ENCODE peak calls at places on chromosomes 16 and 17, in six cellular contexts. H is cardiac muscle cell, Q is IMR-90, C is K562, O is fibroblast of the aortic adventitia, L is AG09309. S is an unnamed sample.

GRCh38 chr16:12944300-12944699 is 42.9 kb downstream of the SHISA9 start:
- DNase-seq in H (no peak), Q (no peak), C (no peak), O (no peak), L (no peak), S (no peak)

GRCh38 chr16:27759947-27760844 is 210.3 kb downstream of the KATNIP start:
- DNase-seq in H (no peak), Q (no peak), C (peak; percentile 27), O (no peak), L (no peak), S (no peak)

GRCh38 chr16:3235856-3236669 is 1.1 kb upstream of the ZNF200 start:
- DNase-seq in H (peak; percentile 3), Q (no peak), C (peak; percentile 69), O (no peak), L (no peak), S (peak; percentile 31)

GRCh38 chr17:33112763-33113162 is 121.1 kb downstream of the SPACA3 start:
- DNase-seq in H (no peak), Q (peak; percentile 18), C (no peak), O (peak; percentile 46), L (no peak), S (no peak)

GRCh38 chr17:18324140-18325049 is 9.3 kb downstream of the SMCR8 start:
- DNase-seq in H (no peak), Q (no peak), C (no peak), O (no peak), L (no peak), S (no peak)

GRCh38 chr17:45334701-45335677 is 18.2 kb upstream of the MAP3K14 start:
- DNase-seq in H (no peak), Q (no peak), C (no peak), O (no peak), L (no peak), S (no peak)

GRCh38 chr16:31695667-31696066 is 168.0 kb downstream of the AHSP start:
- DNase-seq in H (no peak), Q (no peak), C (no peak), O (no peak), L (no peak), S (peak; percentile 76)

GRCh38 chr17:14318109-14318905 is 17.4 kb downstream of the HS3ST3B1 start:
- DNase-seq in H (no peak), Q (no peak), C (no peak), O (no peak), L (no peak), S (no peak)

GRCh38 chr17:3911271-3912053 is 4.8 kb downstream of the P2RX1 start:
- DNase-seq in H (no peak), Q (no peak), C (no peak), O (no peak), L (no peak), S (peak; percentile 25)

GRCh38 chr17:5396612-5397011 is 22.9 kb downstream of the NUP88 start:
- DNase-seq in H (no peak), Q (no peak), C (no peak), O (no peak), L (no peak), S (no peak)

GRCh38 chr16:70715113-70715711 is 29.4 kb upstream of the MTSS2 start:
- DNase-seq in H (no peak), Q (peak; percentile 98), C (peak; percentile 24), O (peak; percentile 70), L (peak; percentile 99), S (no peak)

GRCh38 chr16:85584989-85585388 is 28.1 kb upstream of the GSE1 start:
- DNase-seq in H (no peak), Q (no peak), C (no peak), O (no peak), L (no peak), S (no peak)

GRCh38 chr17:42365136-42365535 is 23.1 kb downstream of the STAT3 start:
- DNase-seq in H (no peak), Q (peak; percentile 87), C (peak; percentile 28), O (peak; percentile 81), L (peak; percentile 74), S (no peak)

GRCh38 chr17:44807817-44808155 is 22.3 kb downstream of the GJC1 start:
- DNase-seq in H (no peak), Q (no peak), C (no peak), O (no peak), L (no peak), S (no peak)

GRCh38 chr17:42248351-42249179 is 27.6 kb downstream of the STAT5B start:
- DNase-seq in H (peak; percentile 42), Q (peak; percentile 93), C (no peak), O (peak; percentile 98), L (peak; percentile 67), S (peak; percentile 87)

GRCh38 chr17:77865109-77865611 is 93.3 kb upstream of the TNRC6C start:
- DNase-seq in H (no peak), Q (no peak), C (no peak), O (peak; percentile 48), L (no peak), S (no peak)

GRCh38 chr17:81711814-81712467 is at the start of gene SLC25A10:
- DNase-seq in H (peak; percentile 88), Q (peak; percentile 64), C (peak; percentile 88), O (peak; percentile 51), L (no peak), S (peak; percentile 65)

GRCh38 chr16:85984211-85984880 is 85.4 kb downstream of the IRF8 start:
- DNase-seq in H (no peak), Q (no peak), C (no peak), O (no peak), L (no peak), S (no peak)

GRCh38 chr17:32276217-32276616 is 10.6 kb downstream of the RHBDL3 start:
- DNase-seq in H (no peak), Q (no peak), C (no peak), O (no peak), L (no peak), S (no peak)

GRCh38 chr16:58655215-58655596 is 25.6 kb upstream of the CNOT1 start:
- DNase-seq in H (no peak), Q (no peak), C (no peak), O (no peak), L (no peak), S (no peak)

GRCh38 chr16:58649707-58650106 is 20.1 kb upstream of the CNOT1 start:
- DNase-seq in H (no peak), Q (no peak), C (no peak), O (peak; percentile 9), L (no peak), S (no peak)

GRCh38 chr16:58654456-58655214 is 25.0 kb upstream of the CNOT1 start:
- DNase-seq in H (no peak), Q (no peak), C (no peak), O (no peak), L (no peak), S (no peak)

GRCh38 chr16:58652741-58653140 is 23.1 kb upstream of the CNOT1 start:
- DNase-seq in H (peak; percentile 63), Q (peak; percentile 60), C (no peak), O (peak; percentile 32), L (no peak), S (no peak)

GRCh38 chr16:58651965-58652348 is 22.3 kb upstream of the CNOT1 start:
- DNase-seq in H (no peak), Q (peak; percentile 79), C (no peak), O (peak; percentile 37), L (no peak), S (no peak)
- TF ChIP-seq CTCF in H (no peak), Q (no peak), C (no peak), O (no peak), L (no peak), S (no peak)

GRCh38 chr17:1455748-1456599 is at the start of gene CRK:
- DNase-seq in H (peak; percentile 98), Q (peak; percentile 93), C (peak; percentile 97), O (peak; percentile 93), L (peak; percentile 70), S (peak; percentile 95)
- TF ChIP-seq CTCF in H (no peak), Q (peak; percentile 10), C (no peak), O (no peak), L (no peak), S (no peak)

GRCh38 chr17:50144845-50145531 is 5.5 kb downstream of the PPP1R9B start:
- DNase-seq in H (no peak), Q (no peak), C (no peak), O (no peak), L (no peak), S (no peak)

GRCh38 chr17:50147841-50148225 is 2.6 kb downstream of the PPP1R9B start:
- DNase-seq in H (no peak), Q (no peak), C (no peak), O (no peak), L (no peak), S (no peak)

GRCh38 chr17:50146927-50147640 is 3.4 kb downstream of the PPP1R9B start:
- DNase-seq in H (no peak), Q (no peak), C (no peak), O (no peak), L (no peak), S (no peak)

GRCh38 chr17:50145532-50146229 is 4.8 kb downstream of the PPP1R9B start:
- DNase-seq in H (no peak), Q (no peak), C (no peak), O (no peak), L (no peak), S (no peak)

GRCh38 chr17:50146230-50146926 is 4.1 kb downstream of the PPP1R9B start:
- DNase-seq in H (no peak), Q (no peak), C (no peak), O (no peak), L (no peak), S (no peak)
- TF ChIP-seq CTCF in H (no peak), Q (no peak), C (no peak), O (no peak), L (peak; percentile 10), S (no peak)

GRCh38 chr17:15999974-16000827 is 577 bp downstream of the TTC19 start:
- DNase-seq in H (peak; percentile 68), Q (peak; percentile 22), C (no peak), O (peak; percentile 50), L (no peak), S (peak; percentile 47)

GRCh38 chr17:16001498-16001897 is 1.9 kb downstream of the TTC19 start:
- DNase-seq in H (no peak), Q (no peak), C (no peak), O (peak; percentile 42), L (no peak), S (no peak)

GRCh38 chr17:15996322-15996721 is 3.2 kb downstream of the ZSWIM7 start:
- DNase-seq in H (no peak), Q (no peak), C (no peak), O (no peak), L (no peak), S (no peak)

GRCh38 chr17:15998031-15998574 is 1.4 kb downstream of the ZSWIM7 start:
- DNase-seq in H (no peak), Q (no peak), C (no peak), O (peak; percentile 46), L (no peak), S (no peak)

DNA sequence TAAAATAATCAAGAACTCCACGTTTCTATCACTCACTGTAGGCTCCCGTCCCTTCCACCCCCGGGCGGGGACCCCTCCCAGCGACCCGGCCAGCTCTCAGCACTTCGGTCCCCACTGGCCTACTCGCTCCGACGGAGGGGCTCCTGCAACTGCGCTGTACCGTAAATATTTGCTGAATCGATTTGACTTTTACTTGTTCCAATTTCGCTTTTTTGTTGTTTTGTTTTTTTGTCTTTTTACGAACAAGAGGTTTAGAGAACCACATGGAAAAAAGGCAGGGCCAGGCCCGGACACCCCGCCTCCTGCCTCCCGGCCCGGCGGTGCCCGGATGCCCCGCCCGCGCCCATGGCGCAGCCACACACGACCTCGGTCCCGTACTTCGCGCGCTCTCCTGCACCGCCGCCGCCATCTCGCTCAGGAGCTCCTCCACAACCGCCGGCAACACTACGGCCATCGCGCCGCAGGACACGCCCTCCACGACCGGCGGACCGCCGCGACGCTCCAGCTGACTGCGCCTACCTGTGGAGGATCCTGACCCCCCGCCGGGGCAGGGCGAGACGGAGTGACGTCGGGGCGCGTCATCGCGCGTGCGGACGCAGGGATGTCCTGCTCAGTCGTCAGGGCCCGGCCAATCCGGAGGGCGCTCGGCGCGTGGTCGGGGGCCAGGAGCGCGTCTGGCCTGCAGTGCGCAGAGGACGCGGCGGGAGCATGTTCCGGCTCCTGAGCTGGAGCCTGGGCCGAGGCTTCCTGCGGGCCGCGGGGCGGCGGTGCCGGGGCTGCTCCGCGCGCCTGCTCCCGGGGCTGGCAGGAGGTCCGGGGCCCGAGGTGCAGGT is at the start of the genes TTC19 and ZSWIM7:
- DNase-seq in H (peak; percentile 93), Q (peak; percentile 94), C (peak; percentile 93), O (peak; percentile 91), L (peak; percentile 63), S (peak; percentile 84)
- TF ChIP-seq CTCF in H (no peak), Q (no peak), C (no peak), O (no peak), L (no peak), S (no peak)